ENCODE peak calls at places on chromosomes 6 and 20, in six cellular contexts. G, Y, I, H, X and P are unnamed samples.

GRCh38 chr6:161228911-161229591 is 44.8 kb downstream of the AGPAT4 start:
- DNase-seq in I (no peak), G (no peak), Y (peak), X (no peak), H (no peak), P (no peak)

GRCh38 chr6:84623956-84624680 is 140.3 kb downstream of the TBX18 start:
- DNase-seq in G (no peak), Y (peak), I (no peak), H (no peak), X (no peak), P (no peak)

GRCh38 chr6:3409699-3410384 is 47.0 kb downstream of the SLC22A23 start:
- DNase-seq in H (no peak), Y (peak), X (no peak), G (no peak), I (no peak), P (no peak)

GRCh38 chr20:24034820-24035219 is 46.2 kb upstream of the GGTLC1 start:
- DNase-seq in G (no peak), H (peak), I (no peak), Y (peak), X (peak), P (no peak)

GRCh38 chr20:4038047-4038459 is 22.7 kb upstream of the RNF24 start:
- DNase-seq in I (peak), X (no peak), G (no peak), H (peak), Y (peak), P (no peak)

GRCh38 chr20:20729563-20729962 is 17.1 kb upstream of the RALGAPA2 start:
- DNase-seq in Y (no peak), H (no peak), X (no peak), I (no peak), G (no peak), P (no peak)

GRCh38 chr6:170344631-170345576 is 38.3 kb downstream of the FAM120B start:
- DNase-seq in X (no peak), Y (peak), G (no peak), H (no peak), I (no peak), P (no peak)

GRCh38 chr6:87730310-87730709 is 28.3 kb upstream of the AKIRIN2 start:
- DNase-seq in G (peak), X (no peak), I (no peak), Y (no peak), H (peak), P (no peak)

GRCh38 chr6:134826889-134827737 is 122.8 kb downstream of the ALDH8A1 start:
- DNase-seq in H (no peak), G (no peak), Y (peak), I (no peak), X (no peak), P (no peak)

GRCh38 chr20:46056970-46057855 is 28.2 kb downstream of the SLC12A5 start:
- DNase-seq in I (no peak), Y (peak), G (no peak), X (no peak), H (no peak), P (no peak)